ENCODE peak calls at places on chromosomes 3 and 15, in seven cellular contexts. One of them, this sample, is unnamed.
A peak's percentile ranks its signal among the peaks of the same experiment; 100 is the strongest.

GRCh38 chr15:74175271-74176191 is 2.0 kb downstream of the ISLR start:
- DNase-seq in left lung: no peak
- DNase-seq in colonic mucosa: no peak
- DNase-seq in CD8-positive, alpha-beta T cell: no peak
- DNase-seq in spleen: peak; percentile 63
- DNase-seq in H9: peak; percentile 28
- DNase-seq in endodermal cell: peak; percentile 35
- DNase-seq in this sample: no peak

GRCh38 chr3:195135921-195136320 is 135.0 kb downstream of the XXYLT1 start:
- DNase-seq in left lung: no peak
- DNase-seq in colonic mucosa: no peak
- DNase-seq in CD8-positive, alpha-beta T cell: no peak
- DNase-seq in spleen: no peak
- DNase-seq in H9: no peak
- DNase-seq in endodermal cell: no peak
- DNase-seq in this sample: no peak

GRCh38 chr15:41284425-41285177 is 47.8 kb downstream of the OIP5 start:
- DNase-seq in left lung: no peak
- DNase-seq in colonic mucosa: peak; percentile 51
- DNase-seq in CD8-positive, alpha-beta T cell: no peak
- DNase-seq in spleen: no peak
- DNase-seq in H9: no peak
- DNase-seq in endodermal cell: no peak
- DNase-seq in this sample: no peak

GRCh38 chr3:28667646-28668376 is 319.2 kb upstream of the AZI2 start:
- DNase-seq in left lung: no peak
- DNase-seq in colonic mucosa: peak; percentile 64
- DNase-seq in CD8-positive, alpha-beta T cell: peak; percentile 28
- DNase-seq in spleen: no peak
- DNase-seq in H9: peak; percentile 80
- DNase-seq in endodermal cell: peak; percentile 94
- DNase-seq in this sample: peak; percentile 39

GRCh38 chr3:186141776-186142175 is 32.9 kb upstream of the ETV5 start:
- DNase-seq in left lung: no peak
- DNase-seq in colonic mucosa: no peak
- DNase-seq in CD8-positive, alpha-beta T cell: no peak
- DNase-seq in spleen: no peak
- DNase-seq in H9: no peak
- DNase-seq in endodermal cell: peak; percentile 40
- DNase-seq in this sample: no peak

GRCh38 chr15:91908401-91908800 is 54.9 kb downstream of the SLCO3A1 start:
- DNase-seq in left lung: no peak
- DNase-seq in colonic mucosa: no peak
- DNase-seq in CD8-positive, alpha-beta T cell: no peak
- DNase-seq in spleen: no peak
- DNase-seq in H9: no peak
- DNase-seq in endodermal cell: no peak
- DNase-seq in this sample: no peak

GRCh38 chr15:62417444-62417843 is 252.4 kb upstream of the C2CD4B start:
- DNase-seq in left lung: no peak
- DNase-seq in colonic mucosa: no peak
- DNase-seq in CD8-positive, alpha-beta T cell: no peak
- DNase-seq in spleen: no peak
- DNase-seq in H9: no peak
- DNase-seq in endodermal cell: no peak
- DNase-seq in this sample: no peak

GRCh38 chr3:72960812-72961518 is 35.6 kb upstream of the PPP4R2 start:
- DNase-seq in left lung: no peak
- DNase-seq in colonic mucosa: peak; percentile 38
- DNase-seq in CD8-positive, alpha-beta T cell: no peak
- DNase-seq in spleen: no peak
- DNase-seq in H9: no peak
- DNase-seq in endodermal cell: no peak
- DNase-seq in this sample: peak; percentile 38

GRCh38 chr15:35774653-35775052 is 228.7 kb upstream of the DPH6 start:
- DNase-seq in left lung: peak; percentile 52
- DNase-seq in colonic mucosa: no peak
- DNase-seq in CD8-positive, alpha-beta T cell: no peak
- DNase-seq in spleen: peak; percentile 64
- DNase-seq in H9: no peak
- DNase-seq in endodermal cell: no peak
- DNase-seq in this sample: no peak

GRCh38 chr3:100169186-100169585 is 54.9 kb upstream of the FILIP1L start:
- DNase-seq in left lung: no peak
- DNase-seq in colonic mucosa: no peak
- DNase-seq in CD8-positive, alpha-beta T cell: no peak
- DNase-seq in spleen: no peak
- DNase-seq in H9: no peak
- DNase-seq in endodermal cell: no peak
- DNase-seq in this sample: peak; percentile 34

GRCh38 chr15:64044315-64045105 is 1.8 kb downstream of the DAPK2 start:
- DNase-seq in left lung: no peak
- DNase-seq in colonic mucosa: peak; percentile 30
- DNase-seq in CD8-positive, alpha-beta T cell: no peak
- DNase-seq in spleen: no peak
- DNase-seq in H9: no peak
- DNase-seq in endodermal cell: no peak
- DNase-seq in this sample: no peak

GRCh38 chr3:135756016-135756695 is 209.4 kb upstream of the PPP2R3A start:
- DNase-seq in left lung: no peak
- DNase-seq in colonic mucosa: no peak
- DNase-seq in CD8-positive, alpha-beta T cell: no peak
- DNase-seq in spleen: no peak
- DNase-seq in H9: no peak
- DNase-seq in endodermal cell: no peak
- DNase-seq in this sample: no peak

GRCh38 chr15:81297147-81297572 is 26.8 kb downstream of the STARD5 start:
- DNase-seq in left lung: no peak
- DNase-seq in colonic mucosa: no peak
- DNase-seq in CD8-positive, alpha-beta T cell: no peak
- DNase-seq in spleen: peak; percentile 85
- DNase-seq in H9: no peak
- DNase-seq in endodermal cell: no peak
- DNase-seq in this sample: no peak

GRCh38 chr3:183591881-183592521 is 36.5 kb upstream of the KLHL6 start:
- DNase-seq in left lung: no peak
- DNase-seq in colonic mucosa: no peak
- DNase-seq in CD8-positive, alpha-beta T cell: no peak
- DNase-seq in spleen: no peak
- DNase-seq in H9: no peak
- DNase-seq in endodermal cell: peak; percentile 47
- DNase-seq in this sample: no peak

GRCh38 chr3:56061227-56061626 is 407.0 kb downstream of the ERC2 start:
- DNase-seq in left lung: no peak
- DNase-seq in colonic mucosa: no peak
- DNase-seq in CD8-positive, alpha-beta T cell: no peak
- DNase-seq in spleen: no peak
- DNase-seq in H9: no peak
- DNase-seq in endodermal cell: no peak
- DNase-seq in this sample: no peak
- H3K27ac ChIP-seq in left lung: no peak overlapping the region
- H3K27ac ChIP-seq in colonic mucosa: no peak overlapping the region
- H3K27ac ChIP-seq in CD8-positive, alpha-beta T cell: no peak overlapping the region
- H3K27ac ChIP-seq in spleen: no peak overlapping the region
- H3K27ac ChIP-seq in H9: no peak overlapping the region
- H3K27ac ChIP-seq in endodermal cell: no peak overlapping the region
- H3K27ac ChIP-seq in this sample: no peak overlapping the region

GRCh38 chr3:46950177-46950576 is 26.4 kb downstream of the CCDC12 start:
- DNase-seq in left lung: no peak
- DNase-seq in colonic mucosa: no peak
- DNase-seq in CD8-positive, alpha-beta T cell: no peak
- DNase-seq in spleen: peak; percentile 47
- DNase-seq in H9: no peak
- DNase-seq in endodermal cell: no peak
- DNase-seq in this sample: no peak
- H3K4me1 ChIP-seq in left lung: peaks cover 99% of the 10 kb centered on the region
- H3K4me1 ChIP-seq in colonic mucosa: peaks cover 37% of the 10 kb centered on the region
- H3K4me1 ChIP-seq in CD8-positive, alpha-beta T cell: peaks cover 90% of the 10 kb centered on the region
- H3K4me1 ChIP-seq in spleen: peaks cover 84% of the 10 kb centered on the region
- H3K4me1 ChIP-seq in H9: peaks cover 9% of the 10 kb centered on the region
- H3K4me1 ChIP-seq in endodermal cell: peaks cover 40% of the 10 kb centered on the region
- H3K4me1 ChIP-seq in this sample: peaks cover 98% of the 10 kb centered on the region

GRCh38 chr3:121834734-121835709 is at the start of the genes EAF2 and IQCB1:
- DNase-seq in left lung: peak; percentile 98
- DNase-seq in colonic mucosa: peak; percentile 98
- DNase-seq in CD8-positive, alpha-beta T cell: peak; percentile 94
- DNase-seq in spleen: peak; percentile 99
- DNase-seq in H9: peak; percentile 95
- DNase-seq in endodermal cell: peak; percentile 98
- DNase-seq in this sample: peak; percentile 93
- H3K27ac ChIP-seq in left lung: peak within 1 kb of the TSS; percentile 91
- H3K27ac ChIP-seq in colonic mucosa: peak within 1 kb of the TSS; percentile 78
- H3K27ac ChIP-seq in CD8-positive, alpha-beta T cell: peak within 1 kb of the TSS; percentile 87
- H3K27ac ChIP-seq in spleen: peak within 1 kb of the TSS; percentile 91
- H3K27ac ChIP-seq in H9: no peak within 1 kb of the TSS
- H3K27ac ChIP-seq in endodermal cell: peak within 1 kb of the TSS; percentile 47
- H3K27ac ChIP-seq in this sample: peak within 1 kb of the TSS; percentile 79

GRCh38 chr3:30630238-30631030 is 24.0 kb downstream of the TGFBR2 start:
- DNase-seq in left lung: no peak
- DNase-seq in colonic mucosa: no peak
- DNase-seq in CD8-positive, alpha-beta T cell: no peak
- DNase-seq in spleen: no peak
- DNase-seq in H9: no peak
- DNase-seq in endodermal cell: no peak
- DNase-seq in this sample: no peak

GRCh38 chr3:30631237-30631961 is 25.0 kb downstream of the TGFBR2 start:
- DNase-seq in left lung: no peak
- DNase-seq in colonic mucosa: no peak
- DNase-seq in CD8-positive, alpha-beta T cell: no peak
- DNase-seq in spleen: no peak
- DNase-seq in H9: no peak
- DNase-seq in endodermal cell: no peak
- DNase-seq in this sample: no peak

GRCh38 chr3:30628188-30628930 is 22.0 kb downstream of the TGFBR2 start:
- DNase-seq in left lung: no peak
- DNase-seq in colonic mucosa: no peak
- DNase-seq in CD8-positive, alpha-beta T cell: no peak
- DNase-seq in spleen: no peak
- DNase-seq in H9: no peak
- DNase-seq in endodermal cell: no peak
- DNase-seq in this sample: no peak

GRCh38 chr3:30628931-30629590 is 22.7 kb downstream of the TGFBR2 start:
- DNase-seq in left lung: no peak
- DNase-seq in colonic mucosa: no peak
- DNase-seq in CD8-positive, alpha-beta T cell: no peak
- DNase-seq in spleen: no peak
- DNase-seq in H9: no peak
- DNase-seq in endodermal cell: no peak
- DNase-seq in this sample: no peak

DNA sequence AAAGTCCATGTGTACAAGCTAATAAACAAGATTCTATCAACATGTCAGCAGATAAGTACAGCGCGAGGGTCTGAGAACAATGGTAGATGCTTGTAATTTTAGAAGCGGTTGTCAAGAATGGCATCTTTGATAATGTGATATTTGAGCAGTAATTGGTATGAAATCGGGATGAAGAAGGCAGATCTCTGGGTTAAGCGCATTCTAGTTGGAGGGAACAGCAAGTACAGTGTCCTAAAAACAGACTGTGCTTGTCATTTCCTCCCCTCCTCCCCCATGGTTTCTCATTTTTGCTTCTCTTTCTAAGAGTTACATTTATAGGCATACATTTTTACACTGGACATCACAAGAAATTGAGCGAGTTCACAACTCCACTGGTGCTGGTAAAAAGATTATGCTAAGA is 23.3 kb downstream of the TGFBR2 start:
- DNase-seq in left lung: no peak
- DNase-seq in colonic mucosa: no peak
- DNase-seq in CD8-positive, alpha-beta T cell: no peak
- DNase-seq in spleen: no peak
- DNase-seq in H9: no peak
- DNase-seq in endodermal cell: no peak
- DNase-seq in this sample: no peak
- H3K4me1 ChIP-seq in left lung: peaks cover 100% of the 10 kb centered on the region
- H3K4me1 ChIP-seq in colonic mucosa: peaks cover 18% of the 10 kb centered on the region
- H3K4me1 ChIP-seq in CD8-positive, alpha-beta T cell: peaks cover 97% of the 10 kb centered on the region
- H3K4me1 ChIP-seq in spleen: peaks cover 99% of the 10 kb centered on the region
- H3K4me1 ChIP-seq in H9: peaks cover 4% of the 10 kb centered on the region
- H3K4me1 ChIP-seq in endodermal cell: peaks cover 14% of the 10 kb centered on the region
- H3K4me1 ChIP-seq in this sample: peaks cover 100% of the 10 kb centered on the region

GRCh38 chr3:170712336-170712735 is 126.5 kb upstream of the SLC7A14 start:
- DNase-seq in left lung: no peak
- DNase-seq in colonic mucosa: no peak
- DNase-seq in CD8-positive, alpha-beta T cell: no peak
- DNase-seq in spleen: no peak
- DNase-seq in H9: no peak
- DNase-seq in endodermal cell: no peak
- DNase-seq in this sample: no peak

GRCh38 chr3:170714562-170715535 is 129.0 kb upstream of the SLC7A14 start:
- DNase-seq in left lung: no peak
- DNase-seq in colonic mucosa: no peak
- DNase-seq in CD8-positive, alpha-beta T cell: no peak
- DNase-seq in spleen: no peak
- DNase-seq in H9: no peak
- DNase-seq in endodermal cell: no peak
- DNase-seq in this sample: no peak

GRCh38 chr3:170712798-170713197 is 126.9 kb upstream of the SLC7A14 start:
- DNase-seq in left lung: no peak
- DNase-seq in colonic mucosa: no peak
- DNase-seq in CD8-positive, alpha-beta T cell: no peak
- DNase-seq in spleen: no peak
- DNase-seq in H9: no peak
- DNase-seq in endodermal cell: no peak
- DNase-seq in this sample: no peak

GRCh38 chr3:170713648-170714047 is 127.8 kb upstream of the SLC7A14 start:
- DNase-seq in left lung: no peak
- DNase-seq in colonic mucosa: no peak
- DNase-seq in CD8-positive, alpha-beta T cell: no peak
- DNase-seq in spleen: no peak
- DNase-seq in H9: no peak
- DNase-seq in endodermal cell: no peak
- DNase-seq in this sample: no peak

DNA sequence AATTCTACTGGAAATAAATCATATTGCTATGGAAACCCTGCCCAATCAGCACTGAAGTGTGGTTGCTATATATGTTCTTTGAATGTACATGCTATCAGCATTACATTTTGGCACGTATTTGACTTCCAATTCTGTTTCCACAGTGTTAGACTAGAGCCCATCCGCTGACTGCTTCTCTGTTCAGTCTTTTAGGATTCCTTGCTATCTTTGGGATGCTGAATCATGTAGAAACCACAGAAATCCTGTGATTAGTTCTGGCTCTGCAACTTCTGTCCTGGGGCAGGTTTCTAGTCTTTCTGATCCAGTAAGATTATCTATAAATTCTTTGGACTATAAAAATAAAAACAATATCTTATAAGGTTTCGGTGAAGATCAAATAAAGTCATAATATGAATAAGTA is 128.3 kb upstream of the SLC7A14 start:
- DNase-seq in left lung: no peak
- DNase-seq in colonic mucosa: no peak
- DNase-seq in CD8-positive, alpha-beta T cell: no peak
- DNase-seq in spleen: no peak
- DNase-seq in H9: no peak
- DNase-seq in endodermal cell: no peak
- DNase-seq in this sample: no peak
- H3K27ac ChIP-seq in left lung: no peak overlapping the region
- H3K27ac ChIP-seq in colonic mucosa: no peak overlapping the region
- H3K27ac ChIP-seq in CD8-positive, alpha-beta T cell: no peak overlapping the region
- H3K27ac ChIP-seq in spleen: no peak overlapping the region
- H3K27ac ChIP-seq in H9: no peak overlapping the region
- H3K27ac ChIP-seq in endodermal cell: no peak overlapping the region
- H3K27ac ChIP-seq in this sample: no peak overlapping the region

GRCh38 chr3:170128977-170129431 is 52.5 kb downstream of the PHC3 start:
- DNase-seq in left lung: no peak
- DNase-seq in colonic mucosa: no peak
- DNase-seq in CD8-positive, alpha-beta T cell: no peak
- DNase-seq in spleen: no peak
- DNase-seq in H9: no peak
- DNase-seq in endodermal cell: peak; percentile 44
- DNase-seq in this sample: no peak
- H3K4me1 ChIP-seq in left lung: peaks cover 18% of the 10 kb centered on the region
- H3K4me1 ChIP-seq in colonic mucosa: peaks cover 4% of the 10 kb centered on the region
- H3K4me1 ChIP-seq in CD8-positive, alpha-beta T cell: peaks cover 17% of the 10 kb centered on the region
- H3K4me1 ChIP-seq in spleen: peaks cover 12% of the 10 kb centered on the region
- H3K4me1 ChIP-seq in H9: no peaks in the 10 kb centered on the region
- H3K4me1 ChIP-seq in endodermal cell: no peaks in the 10 kb centered on the region
- H3K4me1 ChIP-seq in this sample: no peaks in the 10 kb centered on the region